ENCODE peak calls at places on chromosomes 12 and 14, in ten cellular contexts. S is heart left ventricle; G is choroid plexus epithelial cell; L is CD8-positive, alpha-beta T cell; A is Caco-2; R is endodermal cell; C is astrocyte of the spinal cord; F is dorsolateral prefrontal cortex; H is fibroblast of pulmonary artery; O is AG10803. W is an unnamed sample.

GRCh38 chr12:93970892-93971688 is 177.3 kb upstream of the PLXNC1 start:
- DNase-seq in H (no peak), G (no peak), F (no peak), L (no peak), A (no peak), R (no peak), O (no peak), C (no peak), S (no peak), W (no peak)

GRCh38 chr12:89552376-89552775 is 26.5 kb upstream of the POC1B start:
- DNase-seq in O (no peak), G (peak), H (peak), F (no peak), R (no peak), A (no peak), S (no peak), L (no peak), C (peak), W (no peak)

GRCh38 chr14:23725980-23726746 is 90.0 kb downstream of the DHRS2 start:
- DNase-seq in F (no peak), C (no peak), S (no peak), A (no peak), G (no peak), O (no peak), H (no peak), R (no peak), L (no peak), W (no peak)

GRCh38 chr14:103910262-103910935 is 17.9 kb upstream of the TDRD9 start:
- DNase-seq in G (peak), S (peak), H (peak), A (peak), F (peak), L (peak), C (peak), O (peak), R (peak), W (no peak)

GRCh38 chr14:45377201-45377600 is 124.2 kb upstream of the MIS18BP1 start:
- DNase-seq in L (no peak), F (no peak), A (no peak), O (no peak), G (no peak), H (no peak), S (no peak), R (no peak), C (no peak), W (no peak)

GRCh38 chr12:127592278-127592677 is 674.7 kb upstream of the TMEM132C start:
- DNase-seq in S (no peak), H (no peak), O (no peak), R (no peak), F (no peak), A (no peak), L (no peak), G (peak), C (no peak), W (no peak)

GRCh38 chr14:101069666-101070362 is 166.3 kb upstream of the RTL1 start:
- DNase-seq in S (peak), L (no peak), H (no peak), A (peak), G (no peak), F (peak), O (no peak), C (no peak), R (peak), W (no peak)

GRCh38 chr14:98154254-98154653 is 1117.7 kb downstream of the BCL11B start:
- DNase-seq in F (no peak), S (no peak), C (no peak), R (no peak), O (no peak), G (no peak), L (no peak), A (no peak), H (no peak), W (no peak)

GRCh38 chr12:105025890-105026289 is 39.8 kb downstream of the NOPCHAP1 start:
- DNase-seq in H (peak), L (no peak), R (no peak), F (no peak), S (peak), A (no peak), G (peak), O (peak), C (peak), W (peak)

GRCh38 chr12:131371580-131372475 is 339.1 kb upstream of the SFSWAP start:
- DNase-seq in O (no peak), C (no peak), R (peak), S (no peak), L (no peak), G (no peak), F (no peak), H (no peak), A (no peak), W (no peak)

GRCh38 chr12:93852067-93852466 is 174.9 kb downstream of the CRADD start:
- DNase-seq in S (no peak), G (no peak), H (no peak), A (no peak), C (no peak), R (no peak), L (no peak), O (no peak), F (no peak), W (no peak)

GRCh38 chr12:92556141-92556540 is 146.6 kb upstream of the PLEKHG7 start:
- DNase-seq in H (no peak), F (no peak), S (no peak), O (no peak), L (no peak), R (no peak), C (no peak), A (no peak), G (no peak), W (no peak)

GRCh38 chr12:19223695-19224094 is 94.2 kb downstream of the PLEKHA5 start:
- DNase-seq in O (peak), F (no peak), A (no peak), L (no peak), R (no peak), G (peak), H (peak), C (peak), S (no peak), W (no peak)

GRCh38 chr12:78793982-78794381 is 70.6 kb upstream of the SYT1 start:
- DNase-seq in O (no peak), C (no peak), R (no peak), H (no peak), A (no peak), F (no peak), S (no peak), L (no peak), G (no peak), W (no peak)

GRCh38 chr12:49264466-49264872 is 413 bp upstream of the TUBA1C start:
- DNase-seq in O (no peak), S (no peak), R (no peak), G (no peak), A (no peak), F (no peak), L (no peak), C (no peak), H (peak), W (no peak)

GRCh38 chr14:69263364-69263763 is 3.4 kb downstream of the GALNT16 start:
- DNase-seq in G (peak), F (no peak), O (peak), R (no peak), H (peak), C (peak), A (no peak), L (no peak), S (peak), W (peak)

GRCh38 chr14:60561845-60562746 is 53.1 kb downstream of the SIX6 start:
- DNase-seq in G (peak), H (peak), F (peak), A (peak), O (peak), R (peak), L (no peak), C (peak), S (peak), W (peak)

GRCh38 chr12:110782922-110783321 is 40.2 kb upstream of the PPP1CC start:
- DNase-seq in G (no peak), R (no peak), A (no peak), O (no peak), L (no peak), S (no peak), H (no peak), C (no peak), F (no peak), W (no peak)

GRCh38 chr14:52692248-52692962 is 3.0 kb downstream of the ERO1A start:
- DNase-seq in L (no peak), A (no peak), H (peak), G (peak), R (no peak), O (peak), C (no peak), F (no peak), S (no peak), W (peak)

GRCh38 chr14:97443412-97443811 is 646.2 kb downstream of the VRK1 start:
- DNase-seq in F (no peak), O (no peak), R (no peak), L (no peak), H (no peak), G (no peak), A (no peak), S (no peak), C (no peak), W (no peak)

GRCh38 chr12:105467710-105468366 is 137.3 kb downstream of the C12orf75 start:
- DNase-seq in F (no peak), L (no peak), S (no peak), C (no peak), R (no peak), A (no peak), H (peak), G (no peak), O (no peak), W (no peak)

GRCh38 chr12:122312926-122313325 is 46.6 kb upstream of the VPS33A start:
- DNase-seq in F (no peak), C (no peak), H (no peak), S (no peak), A (no peak), O (no peak), G (no peak), R (no peak), L (no peak), W (no peak)

GRCh38 chr12:12954361-12954760 is 2.4 kb upstream of the GPRC5D start:
- DNase-seq in R (no peak), A (no peak), H (peak), O (no peak), L (no peak), G (peak), F (no peak), C (no peak), S (no peak), W (no peak)

GRCh38 chr12:110794623-110795280 is 52.0 kb upstream of the CCDC63 start:
- DNase-seq in F (no peak), G (peak), A (no peak), O (peak), R (no peak), C (no peak), L (no peak), S (peak), H (peak), W (no peak)

GRCh38 chr14:36519431-36520321 is at the start of gene NKX2-1:
- DNase-seq in A (peak), G (no peak), H (no peak), O (no peak), C (no peak), L (no peak), R (peak), F (no peak), S (no peak), W (no peak)

GRCh38 chr14:36518031-36518585 is 1.9 kb downstream of the NKX2-1 start:
- DNase-seq in A (no peak), F (no peak), S (no peak), L (no peak), H (no peak), G (no peak), R (peak), C (no peak), O (no peak), W (no peak)

GRCh38 chr14:36517242-36518030 is 2.6 kb downstream of the NKX2-1 start:
- DNase-seq in F (no peak), G (no peak), S (no peak), A (peak), O (no peak), H (no peak), L (no peak), C (no peak), R (peak), W (no peak)

GRCh38 chr14:36516719-36517241 is 3.3 kb downstream of the NKX2-1 start:
- DNase-seq in L (no peak), A (no peak), H (no peak), O (no peak), G (no peak), F (no peak), R (no peak), C (no peak), S (no peak), W (no peak)

GRCh38 chr14:36518586-36519430 is 1.2 kb downstream of the NKX2-1 start:
- DNase-seq in S (no peak), O (no peak), H (no peak), L (no peak), R (peak), A (no peak), F (no peak), C (no peak), G (no peak), W (no peak)
- H3K4me3 ChIP-seq in S (peak), O (no peak), H (no peak), L (no peak), R (peak), A (peak), F (peak), C (no peak), G (no peak), W (no peak)

GRCh38 chr12:51911788-51912711 is 4.7 kb downstream of the ACVRL1 start:
- DNase-seq in H (peak), A (peak), L (no peak), O (no peak), F (no peak), C (no peak), R (peak), G (no peak), S (peak), W (no peak)

GRCh38 chr12:51915003-51915625 is 7.8 kb downstream of the ACVRL1 start:
- DNase-seq in F (no peak), L (no peak), A (peak), R (peak), C (no peak), G (no peak), H (no peak), S (no peak), O (no peak), W (no peak)

GRCh38 chr12:51911307-51911706 is 4.0 kb downstream of the ACVRL1 start:
- DNase-seq in A (no peak), R (no peak), S (no peak), C (no peak), G (no peak), F (no peak), H (no peak), O (no peak), L (no peak), W (no peak)

GRCh38 chr12:51914034-51914923 is 7.0 kb downstream of the ACVRL1 start:
- DNase-seq in R (no peak), H (no peak), L (no peak), O (no peak), C (no peak), G (no peak), A (peak), S (no peak), F (no peak), W (no peak)

DNA sequence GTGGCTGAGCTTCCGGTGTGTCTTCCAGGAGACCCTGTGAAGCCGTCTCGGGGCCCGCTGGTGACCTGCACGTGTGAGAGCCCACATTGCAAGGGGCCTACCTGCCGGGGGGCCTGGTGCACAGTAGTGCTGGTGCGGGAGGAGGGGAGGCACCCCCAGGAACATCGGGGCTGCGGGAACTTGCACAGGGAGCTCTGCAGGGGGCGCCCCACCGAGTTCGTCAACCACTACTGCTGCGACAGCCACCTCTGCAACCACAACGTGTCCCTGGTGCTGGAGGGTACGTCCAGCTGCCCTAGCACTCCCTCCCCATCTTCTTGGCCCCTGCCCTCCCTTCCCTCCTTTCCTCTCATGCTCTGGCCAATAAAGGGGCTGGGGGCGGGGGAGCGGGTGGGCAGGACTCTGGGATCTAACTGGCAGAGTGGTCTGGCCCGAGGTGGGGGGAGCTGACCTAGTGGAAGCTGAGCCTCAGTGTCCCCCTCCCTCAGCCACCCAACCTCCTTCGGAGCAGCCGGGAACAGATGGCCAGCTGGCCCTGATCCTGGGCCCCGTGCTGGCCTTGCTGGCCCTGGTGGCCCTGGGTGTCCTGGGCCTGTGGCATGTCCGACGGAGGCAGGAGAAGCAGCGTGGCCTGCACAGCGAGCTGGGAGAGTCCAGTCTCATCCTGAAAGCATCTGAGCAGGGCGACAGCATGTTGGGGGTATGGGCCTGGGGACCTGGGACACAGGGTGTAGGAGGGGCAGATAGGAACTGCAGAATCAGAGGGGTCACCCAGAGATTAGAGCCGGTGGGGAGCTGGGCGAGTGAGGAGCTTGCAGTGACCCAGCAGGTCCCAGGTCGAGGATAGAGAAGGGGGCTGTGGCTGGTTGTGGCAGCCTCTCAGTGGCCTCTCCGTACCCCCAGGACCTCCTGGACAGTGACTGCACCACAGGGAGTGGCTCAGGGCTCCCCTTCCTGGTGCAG is 6.0 kb downstream of the ACVRL1 start:
- DNase-seq in G (no peak), S (no peak), L (no peak), O (no peak), R (peak), H (no peak), C (no peak), A (peak), F (no peak), W (no peak)
- TF ChIP-seq CTCF in G (no peak), S (no peak), L (no peak), O (no peak), R (peak), H (peak), C (peak), A (peak), F (no peak), W (no peak)

GRCh38 chr14:50063876-50064420 is 52.4 kb downstream of the VCPKMT start:
- DNase-seq in G (no peak), R (no peak), A (no peak), H (no peak), C (no peak), S (no peak), F (no peak), L (no peak), O (no peak), W (no peak)
- H3K4me3 ChIP-seq in G (no peak), R (no peak), A (no peak), H (no peak), C (no peak), S (no peak), F (no peak), L (no peak), O (no peak), W (no peak)

DNA sequence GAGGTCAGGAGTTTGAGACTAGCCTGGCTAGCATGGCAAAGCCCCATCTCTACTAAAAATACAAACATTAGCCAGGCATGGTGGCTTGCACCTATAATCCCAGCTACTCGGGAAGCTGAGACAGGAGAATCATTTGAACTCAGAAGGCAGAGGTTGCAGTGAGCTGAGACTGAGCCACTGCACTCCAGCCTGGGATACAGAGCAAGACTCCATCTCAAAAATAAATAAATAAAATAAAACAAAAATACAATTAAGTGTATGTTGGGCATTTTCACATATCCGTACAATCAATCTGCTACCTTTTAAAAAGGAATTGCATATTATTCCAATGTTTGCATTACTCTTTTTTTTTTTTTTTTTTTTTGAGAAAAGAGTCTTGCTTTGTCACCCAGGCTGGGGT is 47.7 kb upstream of the HECTD1 start:
- DNase-seq in S (no peak), G (no peak), H (no peak), C (no peak), A (no peak), O (no peak), R (no peak), F (no peak), L (no peak), W (no peak)
- TF ChIP-seq CTCF in S (no peak), G (no peak), H (no peak), C (no peak), A (no peak), O (no peak), R (no peak), F (no peak), L (no peak), W (no peak)

GRCh38 chr12:80715850-80716249 is 862 bp upstream of the MYF5 start:
- DNase-seq in O (no peak), F (no peak), H (no peak), A (no peak), L (no peak), C (no peak), G (no peak), S (no peak), R (peak), W (no peak)

GRCh38 chr12:80712866-80713265 is 3.8 kb upstream of the MYF5 start:
- DNase-seq in S (no peak), A (no peak), H (no peak), G (no peak), C (no peak), R (no peak), F (no peak), O (no peak), L (no peak), W (no peak)

GRCh38 chr12:80714846-80715245 is 1.9 kb upstream of the MYF5 start:
- DNase-seq in R (peak), F (no peak), O (no peak), C (no peak), L (no peak), G (no peak), A (no peak), S (no peak), H (no peak), W (no peak)

GRCh38 chr12:80713419-80713818 is 3.3 kb upstream of the MYF5 start:
- DNase-seq in A (no peak), F (no peak), G (no peak), L (no peak), S (no peak), O (no peak), C (no peak), R (no peak), H (no peak), W (no peak)

DNA sequence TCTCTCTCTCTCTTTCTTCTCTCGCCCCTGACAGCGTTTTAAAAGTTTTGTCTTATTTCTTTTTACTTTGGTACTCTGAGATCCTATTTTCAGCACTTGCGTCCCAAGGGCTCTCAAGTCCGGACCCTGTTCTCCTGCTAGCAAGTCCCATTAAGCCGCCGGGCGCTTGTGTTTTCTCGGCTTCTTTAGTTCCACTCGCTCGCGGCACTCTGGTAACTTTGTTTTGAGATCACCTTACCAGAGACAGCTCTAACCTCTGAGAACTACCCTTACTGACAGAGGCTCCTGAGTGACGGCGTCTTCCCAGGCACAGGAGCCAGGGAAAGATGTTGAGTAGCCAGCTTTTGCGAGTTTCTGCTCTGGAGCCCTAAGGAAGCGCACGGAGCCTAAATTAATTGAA is 2.7 kb upstream of the MYF5 start:
- DNase-seq in L (no peak), O (no peak), G (no peak), H (peak), C (peak), S (no peak), A (no peak), F (no peak), R (peak), W (no peak)
- H3K4me3 ChIP-seq in L (no peak), O (no peak), G (no peak), H (peak), C (peak), S (peak), A (no peak), F (peak), R (peak), W (peak)